ENCODE peak calls at places on chromosomes 16 and 17, in four cellular contexts. T is activated naive CD4-positive, alpha-beta T cell; C is right cardiac atrium; J is mesothelial cell of epicardium. Y is an unnamed sample.

GRCh38 chr17:65657251-65657828 is 95.9 kb upstream of the AXIN2 start:
- DNase-seq in C (no peak), T (no peak), J (no peak), Y (no peak)

GRCh38 chr17:17873450-17873991 is 36.7 kb upstream of the SREBF1 start:
- DNase-seq in T (no peak), C (no peak), J (no peak), Y (no peak)

GRCh38 chr17:37671028-37671812 is 28.0 kb upstream of the DDX52 start:
- DNase-seq in C (no peak), J (no peak), T (no peak), Y (no peak)

GRCh38 chr16:1309888-1310831 is 724 bp downstream of the UBE2I start:
- DNase-seq in J (no peak), T (no peak), C (peak; percentile 69), Y (no peak)

GRCh38 chr16:57950382-57950781 is 20.5 kb downstream of the CNGB1 start:
- DNase-seq in T (no peak), J (no peak), C (no peak), Y (no peak)

GRCh38 chr17:8417806-8418205 is 17.9 kb upstream of the NDEL1 start:
- DNase-seq in T (no peak), C (no peak), J (no peak), Y (no peak)

GRCh38 chr17:78534492-78535284 is 42.5 kb downstream of the DNAH17 start:
- DNase-seq in J (no peak), C (no peak), T (no peak), Y (no peak)

GRCh38 chr16:12503201-12503600 is 300.5 kb downstream of the CPPED1 start:
- DNase-seq in T (no peak), C (no peak), J (no peak), Y (no peak)

GRCh38 chr17:72333570-72333969 is 212.8 kb downstream of the SOX9 start:
- DNase-seq in J (no peak), T (no peak), C (no peak), Y (no peak)

GRCh38 chr17:32496348-32497078 is 9.7 kb downstream of the CDK5R1 start:
- DNase-seq in C (no peak), J (no peak), T (no peak), Y (no peak)

GRCh38 chr16:20897253-20897896 is 2.8 kb downstream of the DCUN1D3 start:
- DNase-seq in C (no peak), J (no peak), T (no peak), Y (no peak)

GRCh38 chr17:9242497-9242881 is 221.2 kb downstream of the NTN1 start:
- DNase-seq in T (no peak), J (no peak), C (peak; percentile 58), Y (no peak)